ENCODE peak calls at places on chromosomes 6 and 20, in ten cellular contexts. I is cardiac muscle cell; M is CD4-positive, CD25-positive, alpha-beta regulatory T cell; U is lower lobe of right lung; O is Karpas-422; L is effector memory CD4-positive, alpha-beta T cell; B is heart right ventricle; H is GM23338; Z is CD8-positive, alpha-beta T cell; R is body of pancreas. Q is an unnamed sample.

GRCh38 chr20:22106308-22106938 is 401.0 kb downstream of the PAX1 start:
- DNase-seq in I (no peak), Z (no peak), O (peak; percentile 84), L (no peak), R (no peak), U (no peak), H (peak; percentile 66), B (no peak), M (no peak), Q (no peak)

GRCh38 chr6:87344513-87344912 is at the start of gene C6orf163:
- DNase-seq in U (no peak), R (no peak), I (no peak), O (no peak), H (no peak), Z (no peak), M (no peak), L (no peak), B (no peak), Q (no peak)

GRCh38 chr20:6055161-6055783 is 1.4 kb upstream of the LRRN4 start:
- DNase-seq in B (no peak), Z (no peak), I (no peak), O (no peak), U (no peak), H (no peak), L (no peak), M (no peak), R (no peak), Q (no peak)

GRCh38 chr6:16591681-16592549 is 169.3 kb downstream of the ATXN1 start:
- DNase-seq in M (no peak), Z (no peak), R (no peak), U (no peak), O (no peak), L (no peak), H (no peak), B (no peak), I (no peak), Q (no peak)

GRCh38 chr6:139536751-139537617 is 162.5 kb upstream of the CITED2 start:
- DNase-seq in I (no peak), U (no peak), M (no peak), O (no peak), Z (no peak), L (no peak), R (no peak), B (no peak), H (no peak), Q (no peak)

GRCh38 chr6:13177617-13178506 is 150.5 kb downstream of the TBC1D7 start:
- DNase-seq in M (peak; percentile 4), H (no peak), R (no peak), U (no peak), I (no peak), Z (no peak), L (no peak), O (no peak), B (no peak), Q (no peak)

GRCh38 chr20:25247100-25247665 is 702 bp upstream of the PYGB start:
- DNase-seq in I (peak; percentile 68), U (peak; percentile 72), Z (peak; percentile 23), H (peak; percentile 81), M (peak; percentile 41), R (peak; percentile 72), O (peak; percentile 73), L (no peak), B (peak; percentile 70), Q (peak; percentile 83)

GRCh38 chr6:76644231-76644630 is 571.8 kb upstream of the IMPG1 start:
- DNase-seq in U (no peak), O (no peak), Z (no peak), H (no peak), I (peak; percentile 3), B (no peak), M (no peak), L (no peak), R (no peak), Q (no peak)

DNA sequence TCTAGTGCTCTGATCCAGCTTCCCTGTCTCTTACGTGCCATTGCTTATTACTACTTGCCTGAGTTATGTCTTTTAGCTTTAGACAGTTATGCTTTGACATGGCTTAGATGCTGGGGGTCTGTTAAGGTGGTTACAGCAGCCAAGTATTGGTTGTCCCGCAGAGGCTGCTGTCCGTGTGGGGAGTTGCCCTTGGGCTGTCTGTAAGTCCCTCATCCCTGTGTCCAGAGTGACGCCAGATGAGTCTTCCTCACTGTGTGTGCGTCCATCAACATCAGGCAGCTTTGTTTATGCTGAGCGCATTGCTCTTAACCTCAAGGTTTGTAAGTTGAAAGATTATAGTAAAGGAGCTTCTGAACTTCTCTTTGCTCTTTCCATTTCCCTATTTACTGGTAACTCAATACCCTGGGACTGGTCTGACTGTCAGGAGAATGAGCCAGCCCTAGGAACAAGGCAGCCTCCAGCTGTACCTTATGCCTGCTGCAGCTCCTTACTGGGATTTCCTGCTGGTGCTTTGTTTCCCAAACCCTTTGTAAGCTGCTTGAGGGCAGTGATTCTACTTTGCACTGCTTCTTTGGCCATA is 7.2 kb downstream of the FAM120B start:
- DNase-seq in I (no peak), L (no peak), Z (no peak), U (no peak), R (no peak), M (no peak), H (peak; percentile 46), B (no peak), O (no peak), Q (no peak)
- H3K27ac ChIP-seq in I (peak overlapping the region; percentile 77), L (no peak overlapping the region), Z (no peak overlapping the region), U (no peak overlapping the region), R (no peak overlapping the region), M (no peak overlapping the region), H (no peak overlapping the region), B (no peak overlapping the region), O (no peak overlapping the region), Q (no peak overlapping the region)

DNA sequence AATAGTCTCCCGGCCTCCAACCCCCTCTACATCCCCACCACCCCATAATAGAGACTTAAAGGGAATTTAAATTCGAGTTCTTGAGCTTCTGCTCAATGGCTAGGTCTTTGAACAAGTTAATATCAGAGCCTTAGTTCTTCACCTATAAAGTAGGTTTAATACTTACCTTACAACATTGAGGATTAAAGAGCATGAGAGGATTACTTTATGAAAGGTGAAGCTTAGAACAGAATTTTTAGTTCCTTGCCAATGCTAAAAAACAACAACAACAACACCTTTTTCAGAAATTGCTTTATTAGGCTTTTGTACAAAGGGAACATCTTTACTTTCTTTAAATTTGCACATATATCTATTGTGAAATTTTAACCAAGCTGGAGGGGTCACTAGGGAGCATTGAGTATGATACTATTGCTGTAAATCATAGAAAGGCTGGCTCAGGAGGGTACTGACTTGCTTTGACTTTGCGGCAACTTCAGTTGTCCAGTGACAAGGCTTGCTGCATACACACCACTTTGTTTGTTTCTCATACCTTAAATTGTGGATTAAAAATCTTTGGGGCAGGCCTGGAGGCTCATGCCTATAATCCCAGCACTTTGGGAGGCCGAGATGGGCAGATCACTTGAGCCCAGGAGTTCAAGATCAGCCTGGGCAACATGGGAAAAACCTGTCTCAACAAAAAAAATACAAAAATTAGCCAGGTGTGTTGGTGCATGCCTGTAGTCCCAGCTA is 9.7 kb downstream of the TOP1 start:
- DNase-seq in H (no peak), Z (no peak), I (no peak), U (no peak), R (no peak), M (no peak), O (no peak), B (no peak), L (no peak), Q (no peak)
- H3K27ac ChIP-seq in H (no peak overlapping the region), Z (no peak overlapping the region), I (no peak overlapping the region), U (no peak overlapping the region), R (no peak overlapping the region), M (no peak overlapping the region), O (peak overlapping the region; percentile 56), B (no peak overlapping the region), L (no peak overlapping the region), Q (no peak overlapping the region)

GRCh38 chr20:4375881-4376280 is 345.8 kb upstream of the PRND start:
- DNase-seq in H (no peak), R (no peak), L (no peak), B (no peak), M (no peak), U (no peak), O (no peak), I (peak; percentile 48), Z (no peak), Q (no peak)
- H3K27ac ChIP-seq in H (no peak overlapping the region), R (no peak overlapping the region), L (no peak overlapping the region), B (no peak overlapping the region), M (no peak overlapping the region), U (no peak overlapping the region), O (no peak overlapping the region), I (no peak overlapping the region), Z (no peak overlapping the region), Q (no peak overlapping the region)

GRCh38 chr6:151060096-151060741 is 179.5 kb upstream of the AKAP12 start:
- DNase-seq in R (no peak), M (no peak), O (no peak), L (no peak), U (no peak), Z (no peak), I (peak; percentile 74), H (no peak), B (no peak), Q (no peak)
- H3K27ac ChIP-seq in R (no peak overlapping the region), M (no peak overlapping the region), O (no peak overlapping the region), L (no peak overlapping the region), U (no peak overlapping the region), Z (no peak overlapping the region), I (peak overlapping the region; percentile 81), H (no peak overlapping the region), B (no peak overlapping the region), Q (peak overlapping the region; percentile 53)

GRCh38 chr6:150686566-150686965 is 86.9 kb downstream of the PLEKHG1 start:
- DNase-seq in O (no peak), R (no peak), H (no peak), I (no peak), Z (no peak), B (no peak), M (no peak), U (no peak), L (no peak), Q (no peak)
- H3K27ac ChIP-seq in O (peak overlapping the region; percentile 92), R (no peak overlapping the region), H (no peak overlapping the region), I (no peak overlapping the region), Z (no peak overlapping the region), B (peak overlapping the region; percentile 14), M (no peak overlapping the region), U (peak overlapping the region; percentile 21), L (no peak overlapping the region), Q (peak overlapping the region; percentile 2)

GRCh38 chr20:61500791-61501321 is 248.8 kb downstream of the CDH4 start:
- DNase-seq in R (no peak), M (peak; percentile 37), B (no peak), U (no peak), O (no peak), H (peak; percentile 35), I (peak; percentile 4), L (no peak), Z (no peak), Q (no peak)

GRCh38 chr20:61497029-61497627 is 245.1 kb downstream of the CDH4 start:
- DNase-seq in L (no peak), M (no peak), U (no peak), R (no peak), B (no peak), I (no peak), Z (no peak), H (peak; percentile 84), O (no peak), Q (no peak)

GRCh38 chr20:61503106-61503505 is 251.0 kb downstream of the CDH4 start:
- DNase-seq in O (no peak), Z (no peak), I (no peak), R (no peak), M (no peak), U (no peak), H (no peak), L (no peak), B (no peak), Q (no peak)

GRCh38 chr20:61502433-61502832 is 250.4 kb downstream of the CDH4 start:
- DNase-seq in B (no peak), I (no peak), H (no peak), Z (no peak), O (no peak), U (no peak), R (no peak), L (no peak), M (no peak), Q (no peak)

GRCh38 chr20:61499859-61500258 is 247.8 kb downstream of the CDH4 start:
- DNase-seq in Z (no peak), R (no peak), H (no peak), U (no peak), O (no peak), I (no peak), M (no peak), L (no peak), B (no peak), Q (no peak)
- H3K27ac ChIP-seq in Z (no peak overlapping the region), R (no peak overlapping the region), H (no peak overlapping the region), U (no peak overlapping the region), O (no peak overlapping the region), I (no peak overlapping the region), M (no peak overlapping the region), L (no peak overlapping the region), B (no peak overlapping the region), Q (no peak overlapping the region)